ENCODE peak calls at places on chromosome 6, in seven cellular contexts. V, A, Y, S, P, J and B are unnamed samples.

GRCh38 chr6:4280721-4281120 is 145.3 kb upstream of the ECI2 start:
- DNase-seq in V (no peak), A (no peak), Y (no peak), S (no peak), P (no peak), J (no peak), B (no peak)

GRCh38 chr6:145044606-145045275 is 690.6 kb downstream of the EPM2A start:
- DNase-seq in V (no peak), A (no peak), Y (no peak), S (no peak), P (no peak), J (no peak), B (no peak)

GRCh38 chr6:28807682-28808280 is 116.0 kb downstream of the TRIM27 start:
- DNase-seq in V (no peak), A (no peak), Y (no peak), S (no peak), P (no peak), J (no peak), B (no peak)

GRCh38 chr6:56382416-56382940 is 135.1 kb upstream of the COL21A1 start:
- DNase-seq in V (no peak), A (no peak), Y (no peak), S (no peak), P (no peak), J (no peak), B (no peak)

GRCh38 chr6:23280445-23280844 is 711.1 kb downstream of the HDGFL1 start:
- DNase-seq in V (no peak), A (no peak), Y (no peak), S (no peak), P (no peak), J (no peak), B (no peak)

GRCh38 chr6:35099116-35099515 is 42.0 kb downstream of the TCP11 start:
- DNase-seq in V (no peak), A (no peak), Y (no peak), S (no peak), P (no peak), J (no peak), B (no peak)

GRCh38 chr6:40336986-40337780 is 250.0 kb downstream of the LRFN2 start:
- DNase-seq in V (no peak), A (no peak), Y (no peak), S (no peak), P (no peak), J (no peak), B (no peak)

GRCh38 chr6:89347825-89348224 is 4.7 kb downstream of the UBE2J1 start:
- DNase-seq in V (no peak), A (no peak), Y (no peak), S (peak; percentile 22), P (no peak), J (no peak), B (no peak)

GRCh38 chr6:30542915-30543314 is 13.4 kb downstream of the GNL1 start:
- DNase-seq in V (no peak), A (no peak), Y (no peak), S (no peak), P (no peak), J (no peak), B (no peak)

GRCh38 chr6:159163901-159164370 is 5.3 kb upstream of the FNDC1 start:
- DNase-seq in V (no peak), A (no peak), Y (no peak), S (no peak), P (no peak), J (no peak), B (no peak)

GRCh38 chr6:146336200-146336599 is 207.4 kb upstream of the RAB32 start:
- DNase-seq in V (no peak), A (no peak), Y (no peak), S (no peak), P (no peak), J (no peak), B (no peak)

GRCh38 chr6:109344226-109344625 is 38.0 kb downstream of the CD164 start:
- DNase-seq in V (no peak), A (no peak), Y (no peak), S (no peak), P (no peak), J (no peak), B (no peak)

GRCh38 chr6:41940759-41941279 is 789 bp downstream of the CCND3 start:
- DNase-seq in V (peak; percentile 43), A (peak; percentile 61), Y (peak; percentile 46), S (peak; percentile 69), P (peak; percentile 54), J (peak; percentile 52), B (peak; percentile 53)

GRCh38 chr6:87391334-87391733 is 16.4 kb upstream of the CFAP206 start:
- DNase-seq in V (no peak), A (no peak), Y (peak; percentile 40), S (no peak), P (no peak), J (no peak), B (no peak)

GRCh38 chr6:75493400-75494064 is at the start of gene FILIP1:
- DNase-seq in V (no peak), A (peak; percentile 74), Y (no peak), S (peak; percentile 59), P (peak; percentile 47), J (no peak), B (no peak)

GRCh38 chr6:56852249-56852606 is 102.7 kb upstream of the BEND6 start:
- DNase-seq in V (no peak), A (no peak), Y (no peak), S (no peak), P (no peak), J (no peak), B (no peak)

GRCh38 chr6:43639984-43640800 is 4.6 kb downstream of the MAD2L1BP start:
- DNase-seq in V (no peak), A (no peak), Y (no peak), S (no peak), P (no peak), J (no peak), B (no peak)

GRCh38 chr6:112745765-112746164 is 398.6 kb downstream of the RFPL4B start:
- DNase-seq in V (no peak), A (no peak), Y (no peak), S (no peak), P (no peak), J (no peak), B (no peak)

GRCh38 chr6:83442752-83443151 is 11.9 kb upstream of the ME1 start:
- DNase-seq in V (no peak), A (no peak), Y (no peak), S (no peak), P (no peak), J (no peak), B (no peak)

GRCh38 chr6:110360671-110361070 is 2.5 kb upstream of the METTL24 start:
- DNase-seq in V (no peak), A (no peak), Y (peak; percentile 86), S (no peak), P (no peak), J (no peak), B (no peak)

GRCh38 chr6:15461127-15461944 is 201.5 kb downstream of the DTNBP1 start:
- DNase-seq in V (no peak), A (no peak), Y (peak; percentile 37), S (no peak), P (no peak), J (no peak), B (no peak)
- H3K4me1 ChIP-seq in V (no peaks in the 10 kb centered on the region), A (peaks cover 22% of the 10 kb centered on the region), Y (peaks cover 7% of the 10 kb centered on the region), S (peaks cover 62% of the 10 kb centered on the region), P (peaks cover 8% of the 10 kb centered on the region), J (no peaks in the 10 kb centered on the region), B (peaks cover 13% of the 10 kb centered on the region)

DNA sequence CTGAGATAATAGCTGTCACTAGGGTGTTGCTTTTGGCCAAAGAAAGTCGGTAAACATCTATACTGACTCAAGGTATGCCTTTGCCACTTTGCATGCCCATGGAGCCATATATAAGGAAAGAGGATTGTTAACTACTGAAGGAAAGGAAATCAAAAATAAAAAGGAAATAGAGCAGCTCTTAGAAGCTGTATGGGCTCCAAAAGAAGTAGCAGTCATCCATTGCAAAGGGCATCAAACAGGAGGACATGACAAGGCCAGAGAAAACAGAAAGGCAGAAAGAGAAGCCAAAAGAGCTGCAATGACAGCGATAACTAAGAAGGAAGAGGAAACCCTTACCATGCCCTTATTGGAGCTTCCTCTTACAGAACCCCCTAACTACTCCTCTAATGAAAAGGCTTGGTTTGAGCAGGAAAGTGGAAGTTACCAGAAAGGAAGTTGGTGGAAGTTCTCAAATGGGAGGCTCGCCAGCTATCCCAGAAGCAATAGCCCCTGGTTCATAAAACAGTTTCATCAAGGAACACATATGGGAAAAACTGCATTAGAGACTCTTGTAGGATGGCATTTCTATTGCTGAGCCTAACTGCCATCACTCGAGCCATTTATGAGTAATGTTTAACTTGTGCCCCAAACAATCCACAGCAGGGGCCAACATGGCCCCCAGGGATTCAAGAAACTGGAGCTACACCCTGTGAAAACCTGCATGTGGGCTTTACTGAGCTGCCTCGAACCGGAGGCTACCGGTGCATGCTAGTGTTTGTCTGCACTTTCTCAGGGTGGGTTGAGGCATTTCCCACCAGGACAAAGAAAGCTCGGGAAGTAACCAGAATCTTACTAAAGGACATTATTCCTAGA is 7.0 kb downstream of the IL22RA2 start:
- DNase-seq in V (no peak), A (no peak), Y (no peak), S (no peak), P (no peak), J (no peak), B (no peak)
- H3K9me3 ChIP-seq in V (no peaks in the 10 kb centered on the region), A (peaks cover 9% of the 10 kb centered on the region), Y (no peaks in the 10 kb centered on the region), S (no peaks in the 10 kb centered on the region), P (no peaks in the 10 kb centered on the region), J (no peaks in the 10 kb centered on the region), B (no peaks in the 10 kb centered on the region)

GRCh38 chr6:14826456-14826855 is 419.4 kb upstream of the JARID2 start:
- DNase-seq in V (no peak), A (no peak), Y (peak; percentile 75), S (no peak), P (no peak), J (no peak), B (no peak)

GRCh38 chr6:14831070-14831469 is 414.8 kb upstream of the JARID2 start:
- DNase-seq in V (no peak), A (no peak), Y (no peak), S (no peak), P (no peak), J (no peak), B (no peak)

GRCh38 chr6:14824835-14825223 is 421.0 kb upstream of the JARID2 start:
- DNase-seq in V (no peak), A (no peak), Y (no peak), S (no peak), P (no peak), J (no peak), B (no peak)

GRCh38 chr6:14827366-14827765 is 418.5 kb upstream of the JARID2 start:
- DNase-seq in V (no peak), A (no peak), Y (peak; percentile 19), S (no peak), P (no peak), J (no peak), B (no peak)

DNA sequence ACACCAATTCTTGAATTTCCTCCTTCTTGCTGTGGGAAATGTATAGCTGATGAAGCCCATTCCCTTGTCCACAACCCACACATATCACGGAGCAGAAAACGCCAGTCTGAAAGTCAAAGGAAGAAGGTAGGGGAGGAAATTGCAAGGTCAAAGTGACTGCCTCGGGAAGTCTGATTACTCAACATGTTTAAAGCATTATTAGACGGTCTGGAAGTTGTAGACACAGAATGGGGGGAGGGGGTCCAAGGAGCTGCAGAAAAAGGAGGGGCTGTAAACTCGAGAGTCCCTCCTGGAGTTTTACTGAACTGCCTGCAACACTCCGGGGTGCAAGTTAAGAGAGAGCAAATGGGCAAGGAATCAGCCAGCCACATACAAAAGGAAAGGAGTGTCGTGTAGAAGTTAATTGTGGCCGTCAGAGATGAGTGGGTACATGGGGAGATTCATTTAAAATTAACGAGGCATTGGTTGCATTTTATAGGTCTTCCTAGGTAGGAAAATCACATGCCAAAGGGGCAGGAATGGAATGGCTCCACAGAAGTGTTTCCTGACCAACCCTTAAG is 417.6 kb upstream of the JARID2 start:
- DNase-seq in V (no peak), A (no peak), Y (no peak), S (no peak), P (no peak), J (no peak), B (no peak)
- H3K4me1 ChIP-seq in V (no peaks in the 10 kb centered on the region), A (no peaks in the 10 kb centered on the region), Y (no peaks in the 10 kb centered on the region), S (peaks cover 13% of the 10 kb centered on the region), P (no peaks in the 10 kb centered on the region), J (no peaks in the 10 kb centered on the region), B (no peaks in the 10 kb centered on the region)

GRCh38 chr6:22240025-22240424 is 56.8 kb downstream of the PRL start:
- DNase-seq in V (no peak), A (no peak), Y (no peak), S (no peak), P (no peak), J (no peak), B (no peak)
- H3K9me3 ChIP-seq in V (no peaks in the 10 kb centered on the region), A (no peaks in the 10 kb centered on the region), Y (no peaks in the 10 kb centered on the region), S (peaks cover 22% of the 10 kb centered on the region), P (no peaks in the 10 kb centered on the region), J (no peaks in the 10 kb centered on the region), B (no peaks in the 10 kb centered on the region)